ENCODE peak calls at places on chromosomes 11 and 22, in six cellular contexts. One of them, this sample, is unnamed. For H3K27me3 and H3K36me3, the result is how much of the 10 kb centered on the place peaks cover.

GRCh38 chr22:19079691-19080090 is 42.5 kb downstream of the DGCR2 start:
- DNase-seq in astrocyte: no peak
- DNase-seq in MM.1S: no peak
- DNase-seq in CD4-positive, alpha-beta memory T cell: no peak
- DNase-seq in Peyer's patch: peak
- DNase-seq in neuronal stem cell: no peak
- DNase-seq in this sample: no peak

GRCh38 chr22:21760640-21761039 is 25.0 kb upstream of the YPEL1 start:
- DNase-seq in astrocyte: peak
- DNase-seq in MM.1S: peak
- DNase-seq in CD4-positive, alpha-beta memory T cell: no peak
- DNase-seq in Peyer's patch: no peak
- DNase-seq in neuronal stem cell: no peak
- DNase-seq in this sample: no peak

GRCh38 chr11:24738972-24739371 is 242.1 kb downstream of the LUZP2 start:
- DNase-seq in astrocyte: no peak
- DNase-seq in MM.1S: no peak
- DNase-seq in CD4-positive, alpha-beta memory T cell: no peak
- DNase-seq in Peyer's patch: no peak
- DNase-seq in neuronal stem cell: no peak
- DNase-seq in this sample: no peak

GRCh38 chr11:112195906-112196305 is 20.6 kb downstream of the BCO2 start:
- DNase-seq in astrocyte: peak
- DNase-seq in MM.1S: no peak
- DNase-seq in CD4-positive, alpha-beta memory T cell: no peak
- DNase-seq in Peyer's patch: no peak
- DNase-seq in neuronal stem cell: no peak
- DNase-seq in this sample: no peak

GRCh38 chr11:20162824-20163777 is 2.8 kb upstream of the DBX1 start:
- DNase-seq in astrocyte: peak
- DNase-seq in MM.1S: no peak
- DNase-seq in CD4-positive, alpha-beta memory T cell: no peak
- DNase-seq in Peyer's patch: no peak
- DNase-seq in neuronal stem cell: peak
- DNase-seq in this sample: peak

GRCh38 chr22:32880906-32881596 is 79.5 kb downstream of the TIMP3 start:
- DNase-seq in astrocyte: peak
- DNase-seq in MM.1S: no peak
- DNase-seq in CD4-positive, alpha-beta memory T cell: no peak
- DNase-seq in Peyer's patch: no peak
- DNase-seq in neuronal stem cell: no peak
- DNase-seq in this sample: peak

GRCh38 chr11:58933661-58934060 is 5.6 kb upstream of the GLYATL1 start:
- DNase-seq in astrocyte: no peak
- DNase-seq in MM.1S: no peak
- DNase-seq in CD4-positive, alpha-beta memory T cell: no peak
- DNase-seq in Peyer's patch: no peak
- DNase-seq in neuronal stem cell: no peak
- DNase-seq in this sample: no peak

GRCh38 chr11:75465701-75466531 is 32.9 kb upstream of the KLHL35 start:
- DNase-seq in astrocyte: peak
- DNase-seq in MM.1S: no peak
- DNase-seq in CD4-positive, alpha-beta memory T cell: no peak
- DNase-seq in Peyer's patch: no peak
- DNase-seq in neuronal stem cell: no peak
- DNase-seq in this sample: peak

GRCh38 chr11:72475359-72475758 is 41.0 kb upstream of the CLPB start:
- DNase-seq in astrocyte: no peak
- DNase-seq in MM.1S: no peak
- DNase-seq in CD4-positive, alpha-beta memory T cell: no peak
- DNase-seq in Peyer's patch: no peak
- DNase-seq in neuronal stem cell: no peak
- DNase-seq in this sample: no peak

GRCh38 chr22:17483670-17484372 is 79.5 kb upstream of the SLC25A18 start:
- DNase-seq in astrocyte: no peak
- DNase-seq in MM.1S: no peak
- DNase-seq in CD4-positive, alpha-beta memory T cell: no peak
- DNase-seq in Peyer's patch: no peak
- DNase-seq in neuronal stem cell: no peak
- DNase-seq in this sample: no peak

GRCh38 chr11:2074266-2074825 is 64.8 kb downstream of the IGF2 start:
- DNase-seq in astrocyte: no peak
- DNase-seq in MM.1S: no peak
- DNase-seq in CD4-positive, alpha-beta memory T cell: no peak
- DNase-seq in Peyer's patch: no peak
- DNase-seq in neuronal stem cell: no peak
- DNase-seq in this sample: no peak

GRCh38 chr22:43946391-43946680 is 8.9 kb upstream of the SAMM50 start:
- DNase-seq in astrocyte: no peak
- DNase-seq in MM.1S: no peak
- DNase-seq in CD4-positive, alpha-beta memory T cell: no peak
- DNase-seq in Peyer's patch: no peak
- DNase-seq in neuronal stem cell: no peak
- DNase-seq in this sample: peak

GRCh38 chr11:112166561-112166960 is 611 bp upstream of the TEX12 start:
- DNase-seq in astrocyte: peak
- DNase-seq in MM.1S: no peak
- DNase-seq in CD4-positive, alpha-beta memory T cell: no peak
- DNase-seq in Peyer's patch: no peak
- DNase-seq in neuronal stem cell: no peak
- DNase-seq in this sample: no peak

GRCh38 chr22:36303874-36304273 is 50.9 kb downstream of the APOL1 start:
- DNase-seq in astrocyte: no peak
- DNase-seq in MM.1S: no peak
- DNase-seq in CD4-positive, alpha-beta memory T cell: no peak
- DNase-seq in Peyer's patch: no peak
- DNase-seq in neuronal stem cell: no peak
- DNase-seq in this sample: no peak

GRCh38 chr11:98568011-98568410 is 452.7 kb upstream of the CNTN5 start:
- DNase-seq in astrocyte: peak
- DNase-seq in MM.1S: no peak
- DNase-seq in CD4-positive, alpha-beta memory T cell: no peak
- DNase-seq in Peyer's patch: no peak
- DNase-seq in neuronal stem cell: no peak
- DNase-seq in this sample: peak

GRCh38 chr22:44965171-44965570 is 44.6 kb downstream of the PHF21B start:
- DNase-seq in astrocyte: no peak
- DNase-seq in MM.1S: no peak
- DNase-seq in CD4-positive, alpha-beta memory T cell: no peak
- DNase-seq in Peyer's patch: no peak
- DNase-seq in neuronal stem cell: no peak
- DNase-seq in this sample: peak

GRCh38 chr22:29555065-29555644 is 1.6 kb upstream of the THOC5 start:
- DNase-seq in astrocyte: no peak
- DNase-seq in MM.1S: no peak
- DNase-seq in CD4-positive, alpha-beta memory T cell: no peak
- DNase-seq in Peyer's patch: no peak
- DNase-seq in neuronal stem cell: no peak
- DNase-seq in this sample: no peak

GRCh38 chr11:109914809-109915653 is 178.2 kb upstream of the ZC3H12C start:
- DNase-seq in astrocyte: peak
- DNase-seq in MM.1S: no peak
- DNase-seq in CD4-positive, alpha-beta memory T cell: no peak
- DNase-seq in Peyer's patch: no peak
- DNase-seq in neuronal stem cell: no peak
- DNase-seq in this sample: no peak

GRCh38 chr11:131154329-131154728 is 216.1 kb upstream of the NTM start:
- DNase-seq in astrocyte: no peak
- DNase-seq in MM.1S: no peak
- DNase-seq in CD4-positive, alpha-beta memory T cell: no peak
- DNase-seq in Peyer's patch: no peak
- DNase-seq in neuronal stem cell: no peak
- DNase-seq in this sample: no peak

GRCh38 chr11:57674251-57674650 is 6.3 kb downstream of the ZDHHC5 start:
- DNase-seq in astrocyte: no peak
- DNase-seq in MM.1S: no peak
- DNase-seq in CD4-positive, alpha-beta memory T cell: no peak
- DNase-seq in Peyer's patch: no peak
- DNase-seq in neuronal stem cell: no peak
- DNase-seq in this sample: no peak
- H3K27ac ChIP-seq in astrocyte: no peak
- H3K27ac ChIP-seq in MM.1S: no peak
- H3K27ac ChIP-seq in CD4-positive, alpha-beta memory T cell: no peak
- H3K27ac ChIP-seq in Peyer's patch: no peak
- H3K27ac ChIP-seq in neuronal stem cell: no peak
- H3K27ac ChIP-seq in this sample: no peak

GRCh38 chr11:79046365-79046764 is 394.5 kb downstream of the TENM4 start:
- DNase-seq in astrocyte: no peak
- DNase-seq in MM.1S: no peak
- DNase-seq in CD4-positive, alpha-beta memory T cell: no peak
- DNase-seq in Peyer's patch: no peak
- DNase-seq in neuronal stem cell: no peak
- DNase-seq in this sample: no peak

GRCh38 chr11:79045811-79046304 is 395.0 kb downstream of the TENM4 start:
- DNase-seq in astrocyte: peak
- DNase-seq in MM.1S: no peak
- DNase-seq in CD4-positive, alpha-beta memory T cell: no peak
- DNase-seq in Peyer's patch: no peak
- DNase-seq in neuronal stem cell: no peak
- DNase-seq in this sample: no peak

GRCh38 chr11:79043726-79044125 is 397.1 kb downstream of the TENM4 start:
- DNase-seq in astrocyte: no peak
- DNase-seq in MM.1S: no peak
- DNase-seq in CD4-positive, alpha-beta memory T cell: no peak
- DNase-seq in Peyer's patch: no peak
- DNase-seq in neuronal stem cell: no peak
- DNase-seq in this sample: no peak

GRCh38 chr11:79044211-79044610 is 396.6 kb downstream of the TENM4 start:
- DNase-seq in astrocyte: no peak
- DNase-seq in MM.1S: no peak
- DNase-seq in CD4-positive, alpha-beta memory T cell: no peak
- DNase-seq in Peyer's patch: no peak
- DNase-seq in neuronal stem cell: no peak
- DNase-seq in this sample: no peak

GRCh38 chr11:79045018-79045787 is 395.6 kb downstream of the TENM4 start:
- DNase-seq in astrocyte: no peak
- DNase-seq in MM.1S: no peak
- DNase-seq in CD4-positive, alpha-beta memory T cell: no peak
- DNase-seq in Peyer's patch: no peak
- DNase-seq in neuronal stem cell: no peak
- DNase-seq in this sample: no peak
- H3K27me3 ChIP-seq in astrocyte: under half
- H3K27me3 ChIP-seq in MM.1S: under half
- H3K27me3 ChIP-seq in CD4-positive, alpha-beta memory T cell: under half
- H3K27me3 ChIP-seq in Peyer's patch: under half
- H3K27me3 ChIP-seq in neuronal stem cell: under half
- H3K27me3 ChIP-seq in this sample: under half

GRCh38 chr11:45806937-45807791 is 2.2 kb downstream of the SLC35C1 start:
- DNase-seq in astrocyte: no peak
- DNase-seq in MM.1S: no peak
- DNase-seq in CD4-positive, alpha-beta memory T cell: no peak
- DNase-seq in Peyer's patch: no peak
- DNase-seq in neuronal stem cell: no peak
- DNase-seq in this sample: no peak

GRCh38 chr11:45809456-45810395 is 4.8 kb downstream of the SLC35C1 start:
- DNase-seq in astrocyte: no peak
- DNase-seq in MM.1S: no peak
- DNase-seq in CD4-positive, alpha-beta memory T cell: no peak
- DNase-seq in Peyer's patch: no peak
- DNase-seq in neuronal stem cell: no peak
- DNase-seq in this sample: no peak

GRCh38 chr11:45806072-45806933 is 1.4 kb downstream of the SLC35C1 start:
- DNase-seq in astrocyte: no peak
- DNase-seq in MM.1S: no peak
- DNase-seq in CD4-positive, alpha-beta memory T cell: no peak
- DNase-seq in Peyer's patch: no peak
- DNase-seq in neuronal stem cell: no peak
- DNase-seq in this sample: no peak

GRCh38 chr11:45805305-45806071 is 539 bp downstream of the SLC35C1 start:
- DNase-seq in astrocyte: peak
- DNase-seq in MM.1S: no peak
- DNase-seq in CD4-positive, alpha-beta memory T cell: no peak
- DNase-seq in Peyer's patch: no peak
- DNase-seq in neuronal stem cell: peak
- DNase-seq in this sample: peak

DNA sequence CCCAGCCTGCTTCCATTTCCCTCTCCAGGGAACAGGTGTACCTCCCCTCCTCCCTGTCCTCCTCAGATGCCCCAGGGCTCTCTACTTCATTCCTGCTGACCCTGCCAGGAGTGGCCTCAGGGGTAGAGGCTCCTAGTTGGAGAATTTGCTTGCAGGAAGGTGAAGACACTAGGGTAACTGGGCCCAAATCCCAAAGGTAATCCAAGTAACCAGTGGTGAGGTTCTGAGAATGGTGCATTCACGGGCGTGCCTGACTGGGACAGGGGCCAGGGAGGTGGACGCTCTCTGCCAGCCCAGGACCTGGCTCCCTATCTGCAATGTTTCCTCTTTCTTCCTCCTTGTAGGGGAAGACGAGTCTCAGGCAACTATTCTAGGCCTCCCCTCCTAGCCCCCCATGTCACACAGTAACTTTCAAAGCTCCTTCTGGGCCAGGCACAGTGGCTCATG is 2.9 kb downstream of the SLC35C1 start:
- DNase-seq in astrocyte: no peak
- DNase-seq in MM.1S: no peak
- DNase-seq in CD4-positive, alpha-beta memory T cell: no peak
- DNase-seq in Peyer's patch: no peak
- DNase-seq in neuronal stem cell: no peak
- DNase-seq in this sample: no peak
- H3K36me3 ChIP-seq in astrocyte: under half
- H3K36me3 ChIP-seq in MM.1S: under half
- H3K36me3 ChIP-seq in CD4-positive, alpha-beta memory T cell: under half
- H3K36me3 ChIP-seq in Peyer's patch: under half
- H3K36me3 ChIP-seq in neuronal stem cell: under half
- H3K36me3 ChIP-seq in this sample: under half

GRCh38 chr11:118051136-118051610 is 25.7 kb upstream of the TMPRSS4 start:
- DNase-seq in astrocyte: no peak
- DNase-seq in MM.1S: no peak
- DNase-seq in CD4-positive, alpha-beta memory T cell: no peak
- DNase-seq in Peyer's patch: no peak
- DNase-seq in neuronal stem cell: no peak
- DNase-seq in this sample: no peak

GRCh38 chr11:118047749-118048148 is 29.1 kb upstream of the TMPRSS4 start:
- DNase-seq in astrocyte: no peak
- DNase-seq in MM.1S: no peak
- DNase-seq in CD4-positive, alpha-beta memory T cell: no peak
- DNase-seq in Peyer's patch: no peak
- DNase-seq in neuronal stem cell: no peak
- DNase-seq in this sample: no peak

GRCh38 chr11:118048472-118049370 is 28.2 kb upstream of the TMPRSS4 start:
- DNase-seq in astrocyte: no peak
- DNase-seq in MM.1S: no peak
- DNase-seq in CD4-positive, alpha-beta memory T cell: no peak
- DNase-seq in Peyer's patch: no peak
- DNase-seq in neuronal stem cell: no peak
- DNase-seq in this sample: no peak

GRCh38 chr11:118050208-118050891 is 26.5 kb upstream of the TMPRSS4 start:
- DNase-seq in astrocyte: no peak
- DNase-seq in MM.1S: no peak
- DNase-seq in CD4-positive, alpha-beta memory T cell: no peak
- DNase-seq in Peyer's patch: no peak
- DNase-seq in neuronal stem cell: no peak
- DNase-seq in this sample: no peak

DNA sequence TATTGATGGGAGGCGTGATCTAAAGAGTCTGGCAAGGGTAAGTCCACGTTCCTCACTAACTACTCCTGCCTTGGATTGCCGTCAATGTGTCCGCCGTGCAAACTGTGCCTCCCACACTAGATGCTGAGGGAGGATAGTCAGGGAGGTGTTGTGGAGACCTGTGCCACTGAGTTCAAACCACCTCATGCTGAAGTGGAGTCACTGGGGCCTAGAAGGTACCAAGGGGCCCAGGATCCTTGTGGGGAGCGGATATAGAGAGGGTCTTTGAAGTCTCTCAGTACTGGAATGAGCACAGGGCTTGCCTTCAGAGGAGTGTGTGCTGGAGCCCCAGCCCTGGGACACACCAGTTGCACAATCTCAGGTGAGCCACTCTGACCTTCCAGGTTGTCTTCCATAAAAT is 27.1 kb upstream of the TMPRSS4 start:
- DNase-seq in astrocyte: no peak
- DNase-seq in MM.1S: no peak
- DNase-seq in CD4-positive, alpha-beta memory T cell: no peak
- DNase-seq in Peyer's patch: no peak
- DNase-seq in neuronal stem cell: no peak
- DNase-seq in this sample: no peak
- H3K27ac ChIP-seq in astrocyte: no peak
- H3K27ac ChIP-seq in MM.1S: no peak
- H3K27ac ChIP-seq in CD4-positive, alpha-beta memory T cell: peak
- H3K27ac ChIP-seq in Peyer's patch: no peak
- H3K27ac ChIP-seq in neuronal stem cell: no peak
- H3K27ac ChIP-seq in this sample: no peak